ENCODE peak calls at places on chromosomes 5 and 9, in nine cellular contexts. One of them, this sample, is unnamed.

GRCh38 chr5:66494437-66494836 is 101.8 kb upstream of the MAST4 start:
- DNase-seq in heart left ventricle: no peak
- DNase-seq in Peyer's patch: peak; percentile 50
- DNase-seq in ovary: no peak
- DNase-seq in transverse colon: no peak
- DNase-seq in stomach: no peak
- DNase-seq in GM12878: no peak
- DNase-seq in upper lobe of left lung: no peak
- DNase-seq in A549: no peak
- DNase-seq in this sample: no peak

GRCh38 chr9:93252781-93253530 is 69.0 kb downstream of the WNK2 start:
- DNase-seq in heart left ventricle: no peak
- DNase-seq in Peyer's patch: no peak
- DNase-seq in ovary: no peak
- DNase-seq in transverse colon: peak; percentile 3
- DNase-seq in stomach: no peak
- DNase-seq in GM12878: no peak
- DNase-seq in upper lobe of left lung: no peak
- DNase-seq in A549: no peak
- DNase-seq in this sample: no peak

GRCh38 chr9:14107495-14107894 is 206.4 kb downstream of the NFIB start:
- DNase-seq in heart left ventricle: no peak
- DNase-seq in Peyer's patch: no peak
- DNase-seq in ovary: no peak
- DNase-seq in transverse colon: no peak
- DNase-seq in stomach: no peak
- DNase-seq in GM12878: no peak
- DNase-seq in upper lobe of left lung: no peak
- DNase-seq in A549: no peak
- DNase-seq in this sample: no peak

GRCh38 chr5:95773325-95774059 is 42.4 kb downstream of the RHOBTB3 start:
- DNase-seq in heart left ventricle: no peak
- DNase-seq in Peyer's patch: no peak
- DNase-seq in ovary: no peak
- DNase-seq in transverse colon: no peak
- DNase-seq in stomach: no peak
- DNase-seq in GM12878: no peak
- DNase-seq in upper lobe of left lung: no peak
- DNase-seq in A549: peak; percentile 20
- DNase-seq in this sample: no peak

GRCh38 chr9:120386390-120387131 is 193.4 kb downstream of the CDK5RAP2 start:
- DNase-seq in heart left ventricle: no peak
- DNase-seq in Peyer's patch: no peak
- DNase-seq in ovary: peak; percentile 26
- DNase-seq in transverse colon: no peak
- DNase-seq in stomach: peak; percentile 32
- DNase-seq in GM12878: no peak
- DNase-seq in upper lobe of left lung: peak; percentile 19
- DNase-seq in A549: no peak
- DNase-seq in this sample: no peak

GRCh38 chr9:14096182-14096922 is 217.6 kb downstream of the NFIB start:
- DNase-seq in heart left ventricle: peak; percentile 40
- DNase-seq in Peyer's patch: no peak
- DNase-seq in ovary: no peak
- DNase-seq in transverse colon: no peak
- DNase-seq in stomach: peak; percentile 45
- DNase-seq in GM12878: no peak
- DNase-seq in upper lobe of left lung: no peak
- DNase-seq in A549: peak; percentile 82
- DNase-seq in this sample: no peak

GRCh38 chr9:73667749-73668148 is 516.1 kb downstream of the ANXA1 start:
- DNase-seq in heart left ventricle: no peak
- DNase-seq in Peyer's patch: no peak
- DNase-seq in ovary: no peak
- DNase-seq in transverse colon: no peak
- DNase-seq in stomach: no peak
- DNase-seq in GM12878: no peak
- DNase-seq in upper lobe of left lung: no peak
- DNase-seq in A549: peak; percentile 33
- DNase-seq in this sample: no peak

GRCh38 chr5:67246108-67246507 is 49.5 kb upstream of the CD180 start:
- DNase-seq in heart left ventricle: no peak
- DNase-seq in Peyer's patch: no peak
- DNase-seq in ovary: peak; percentile 30
- DNase-seq in transverse colon: no peak
- DNase-seq in stomach: no peak
- DNase-seq in GM12878: peak; percentile 19
- DNase-seq in upper lobe of left lung: no peak
- DNase-seq in A549: peak; percentile 71
- DNase-seq in this sample: no peak

GRCh38 chr5:35202319-35203111 is 27.8 kb downstream of the PRLR start:
- DNase-seq in heart left ventricle: no peak
- DNase-seq in Peyer's patch: peak; percentile 85
- DNase-seq in ovary: no peak
- DNase-seq in transverse colon: peak; percentile 51
- DNase-seq in stomach: peak; percentile 68
- DNase-seq in GM12878: no peak
- DNase-seq in upper lobe of left lung: peak; percentile 66
- DNase-seq in A549: peak; percentile 58
- DNase-seq in this sample: no peak

GRCh38 chr5:59251627-59252026 is 641.9 kb downstream of the PDE4D start:
- DNase-seq in heart left ventricle: no peak
- DNase-seq in Peyer's patch: no peak
- DNase-seq in ovary: no peak
- DNase-seq in transverse colon: no peak
- DNase-seq in stomach: no peak
- DNase-seq in GM12878: no peak
- DNase-seq in upper lobe of left lung: no peak
- DNase-seq in A549: no peak
- DNase-seq in this sample: no peak

GRCh38 chr5:59256331-59256730 is 637.2 kb downstream of the PDE4D start:
- DNase-seq in heart left ventricle: no peak
- DNase-seq in Peyer's patch: no peak
- DNase-seq in ovary: no peak
- DNase-seq in transverse colon: no peak
- DNase-seq in stomach: no peak
- DNase-seq in GM12878: no peak
- DNase-seq in upper lobe of left lung: no peak
- DNase-seq in A549: no peak
- DNase-seq in this sample: no peak

GRCh38 chr5:59257488-59258400 is 635.8 kb downstream of the PDE4D start:
- DNase-seq in heart left ventricle: no peak
- DNase-seq in Peyer's patch: no peak
- DNase-seq in ovary: no peak
- DNase-seq in transverse colon: no peak
- DNase-seq in stomach: no peak
- DNase-seq in GM12878: no peak
- DNase-seq in upper lobe of left lung: no peak
- DNase-seq in A549: no peak
- DNase-seq in this sample: no peak

GRCh38 chr5:59253625-59254024 is 639.9 kb downstream of the PDE4D start:
- DNase-seq in heart left ventricle: no peak
- DNase-seq in Peyer's patch: no peak
- DNase-seq in ovary: no peak
- DNase-seq in transverse colon: no peak
- DNase-seq in stomach: no peak
- DNase-seq in GM12878: no peak
- DNase-seq in upper lobe of left lung: no peak
- DNase-seq in A549: no peak
- DNase-seq in this sample: no peak

GRCh38 chr5:59254055-59254687 is 639.4 kb downstream of the PDE4D start:
- DNase-seq in heart left ventricle: no peak
- DNase-seq in Peyer's patch: no peak
- DNase-seq in ovary: no peak
- DNase-seq in transverse colon: no peak
- DNase-seq in stomach: no peak
- DNase-seq in GM12878: no peak
- DNase-seq in upper lobe of left lung: no peak
- DNase-seq in A549: peak; percentile 81
- DNase-seq in this sample: no peak
- TF ChIP-seq POLR2A in heart left ventricle: no peak
- TF ChIP-seq POLR2A in Peyer's patch: no peak
- TF ChIP-seq POLR2A in ovary: no peak
- TF ChIP-seq POLR2A in transverse colon: no peak
- TF ChIP-seq POLR2A in stomach: no peak
- TF ChIP-seq POLR2A in GM12878: no peak
- TF ChIP-seq POLR2A in upper lobe of left lung: no peak
- TF ChIP-seq POLR2A in A549: no peak
- TF ChIP-seq POLR2A in this sample: no peak

GRCh38 chr5:15441433-15442182 is 58.4 kb upstream of the FBXL7 start:
- DNase-seq in heart left ventricle: no peak
- DNase-seq in Peyer's patch: no peak
- DNase-seq in ovary: no peak
- DNase-seq in transverse colon: no peak
- DNase-seq in stomach: no peak
- DNase-seq in GM12878: no peak
- DNase-seq in upper lobe of left lung: no peak
- DNase-seq in A549: no peak
- DNase-seq in this sample: no peak
- TF ChIP-seq POLR2A in heart left ventricle: no peak
- TF ChIP-seq POLR2A in Peyer's patch: no peak
- TF ChIP-seq POLR2A in ovary: no peak
- TF ChIP-seq POLR2A in transverse colon: no peak
- TF ChIP-seq POLR2A in stomach: no peak
- TF ChIP-seq POLR2A in GM12878: no peak
- TF ChIP-seq POLR2A in upper lobe of left lung: no peak
- TF ChIP-seq POLR2A in A549: no peak
- TF ChIP-seq POLR2A in this sample: no peak

DNA sequence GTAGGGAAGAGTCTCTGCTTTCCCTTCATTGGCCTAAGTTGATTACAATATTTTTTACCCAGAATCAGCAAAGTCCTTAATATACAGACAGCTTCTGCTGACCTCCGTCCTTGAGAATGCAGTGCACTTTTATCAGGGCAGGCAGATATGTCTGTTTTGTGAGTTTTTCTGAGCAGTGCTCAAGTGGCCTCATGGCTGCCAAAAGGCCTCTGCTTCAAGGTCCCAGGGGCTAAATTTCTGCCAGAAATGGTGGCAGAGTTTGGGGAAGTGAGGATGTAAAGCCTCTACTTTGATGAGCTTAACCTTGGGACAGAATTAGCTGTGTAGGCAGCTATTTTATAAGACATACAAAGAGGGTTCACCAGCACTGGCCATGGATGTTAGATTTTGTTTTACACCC is 275.8 kb downstream of the ADAMTSL1 start:
- DNase-seq in heart left ventricle: no peak
- DNase-seq in Peyer's patch: no peak
- DNase-seq in ovary: no peak
- DNase-seq in transverse colon: no peak
- DNase-seq in stomach: no peak
- DNase-seq in GM12878: no peak
- DNase-seq in upper lobe of left lung: no peak
- DNase-seq in A549: no peak
- DNase-seq in this sample: no peak
- TF ChIP-seq POLR2A in heart left ventricle: no peak
- TF ChIP-seq POLR2A in Peyer's patch: no peak
- TF ChIP-seq POLR2A in ovary: no peak
- TF ChIP-seq POLR2A in transverse colon: no peak
- TF ChIP-seq POLR2A in stomach: no peak
- TF ChIP-seq POLR2A in GM12878: no peak
- TF ChIP-seq POLR2A in upper lobe of left lung: no peak
- TF ChIP-seq POLR2A in A549: no peak
- TF ChIP-seq POLR2A in this sample: no peak

GRCh38 chr9:36134761-36135505 is 1.6 kb upstream of the GLIPR2 start:
- DNase-seq in heart left ventricle: no peak
- DNase-seq in Peyer's patch: peak; percentile 29
- DNase-seq in ovary: no peak
- DNase-seq in transverse colon: no peak
- DNase-seq in stomach: no peak
- DNase-seq in GM12878: no peak
- DNase-seq in upper lobe of left lung: no peak
- DNase-seq in A549: no peak
- DNase-seq in this sample: no peak

GRCh38 chr9:36136894-36137391 is 410 bp downstream of the GLIPR2 start:
- DNase-seq in heart left ventricle: no peak
- DNase-seq in Peyer's patch: no peak
- DNase-seq in ovary: no peak
- DNase-seq in transverse colon: no peak
- DNase-seq in stomach: no peak
- DNase-seq in GM12878: no peak
- DNase-seq in upper lobe of left lung: peak; percentile 19
- DNase-seq in A549: no peak
- DNase-seq in this sample: peak; percentile 57

GRCh38 chr9:36135791-36136276 is 699 bp upstream of the GLIPR2 start:
- DNase-seq in heart left ventricle: no peak
- DNase-seq in Peyer's patch: peak; percentile 47
- DNase-seq in ovary: no peak
- DNase-seq in transverse colon: peak; percentile 41
- DNase-seq in stomach: no peak
- DNase-seq in GM12878: no peak
- DNase-seq in upper lobe of left lung: peak; percentile 45
- DNase-seq in A549: no peak
- DNase-seq in this sample: no peak

GRCh38 chr9:36137392-36138004 is 965 bp downstream of the GLIPR2 start:
- DNase-seq in heart left ventricle: peak; percentile 55
- DNase-seq in Peyer's patch: peak; percentile 47
- DNase-seq in ovary: no peak
- DNase-seq in transverse colon: peak; percentile 31
- DNase-seq in stomach: no peak
- DNase-seq in GM12878: no peak
- DNase-seq in upper lobe of left lung: peak; percentile 41
- DNase-seq in A549: no peak
- DNase-seq in this sample: no peak

DNA sequence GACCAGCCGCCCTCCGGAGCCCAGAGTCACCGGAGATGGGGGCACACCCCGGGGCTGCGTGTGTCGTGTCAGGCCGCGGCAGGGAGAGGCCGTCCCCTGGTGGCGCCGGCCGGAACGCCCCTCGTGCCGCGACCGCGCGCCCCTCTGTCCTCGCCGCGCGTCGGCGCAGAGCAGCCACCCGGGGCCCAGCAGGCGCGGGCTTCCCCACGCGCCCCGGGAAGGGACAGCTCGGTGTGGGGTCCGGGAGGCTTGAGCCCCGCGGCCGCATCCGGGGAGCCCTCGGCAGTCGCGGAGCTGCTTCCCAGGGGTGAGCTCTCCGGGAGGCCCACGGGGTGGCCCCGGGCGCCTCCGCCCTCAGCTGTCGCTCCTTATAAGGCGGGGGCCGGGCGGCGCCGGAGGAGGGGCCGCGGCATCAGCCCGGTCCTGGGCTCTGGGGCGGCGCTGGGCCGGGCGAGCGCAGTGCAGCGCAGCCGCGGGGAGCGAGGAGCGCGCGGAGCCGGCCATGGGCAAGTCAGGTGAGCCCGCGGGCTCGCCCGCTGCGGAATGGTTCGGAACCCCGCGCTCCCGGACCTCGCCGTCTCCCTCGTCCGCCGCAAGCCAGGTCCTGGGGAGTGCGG is at the start of gene GLIPR2:
- DNase-seq in heart left ventricle: peak; percentile 89
- DNase-seq in Peyer's patch: peak; percentile 92
- DNase-seq in ovary: peak; percentile 63
- DNase-seq in transverse colon: peak; percentile 87
- DNase-seq in stomach: peak; percentile 84
- DNase-seq in GM12878: no peak
- DNase-seq in upper lobe of left lung: peak; percentile 90
- DNase-seq in A549: peak; percentile 49
- DNase-seq in this sample: peak; percentile 96
- TF ChIP-seq POLR2A in heart left ventricle: peak; percentile 43
- TF ChIP-seq POLR2A in Peyer's patch: peak; percentile 55
- TF ChIP-seq POLR2A in ovary: peak; percentile 42
- TF ChIP-seq POLR2A in transverse colon: peak; percentile 65
- TF ChIP-seq POLR2A in stomach: no peak
- TF ChIP-seq POLR2A in GM12878: peak; percentile 80
- TF ChIP-seq POLR2A in upper lobe of left lung: no peak
- TF ChIP-seq POLR2A in A549: peak; percentile 53
- TF ChIP-seq POLR2A in this sample: no peak

GRCh38 chr5:137315534-137316345 is 183.4 kb downstream of the SPOCK1 start:
- DNase-seq in heart left ventricle: no peak
- DNase-seq in Peyer's patch: no peak
- DNase-seq in ovary: no peak
- DNase-seq in transverse colon: no peak
- DNase-seq in stomach: no peak
- DNase-seq in GM12878: no peak
- DNase-seq in upper lobe of left lung: no peak
- DNase-seq in A549: no peak
- DNase-seq in this sample: no peak
- TF ChIP-seq POLR2A in heart left ventricle: no peak
- TF ChIP-seq POLR2A in Peyer's patch: no peak
- TF ChIP-seq POLR2A in ovary: no peak
- TF ChIP-seq POLR2A in transverse colon: no peak
- TF ChIP-seq POLR2A in stomach: no peak
- TF ChIP-seq POLR2A in GM12878: no peak
- TF ChIP-seq POLR2A in upper lobe of left lung: no peak
- TF ChIP-seq POLR2A in A549: no peak
- TF ChIP-seq POLR2A in this sample: no peak

This sample was measured in GM12891.